ENCODE peak calls at places on chromosomes 7 and 10, in eight cellular contexts. X is GM23338, A is astrocyte, Y is IMR-90, P is upper lobe of right lung, D is hepatocyte, C is psoas muscle, Q is OCI-LY7. K is an unnamed sample.
A peak's percentile ranks its signal among the peaks of the same experiment; 100 is the strongest.

GRCh38 chr7:37410305-37411209 is 38.1 kb downstream of the ELMO1 start:
- DNase-seq in P (no peak), C (no peak), X (no peak), Y (no peak), A (no peak), Q (no peak), D (no peak), K (no peak)

GRCh38 chr10:69089638-69090599 is 2.0 kb downstream of the SRGN start:
- DNase-seq in A (peak; percentile 58), X (no peak), Q (no peak), Y (peak; percentile 54), C (no peak), P (no peak), D (no peak), K (no peak)

GRCh38 chr10:78717200-78717599 is 351.6 kb upstream of the ZMIZ1 start:
- DNase-seq in Q (no peak), A (peak; percentile 85), C (no peak), X (no peak), Y (peak; percentile 73), P (no peak), D (no peak), K (peak; percentile 35)

GRCh38 chr10:71974489-71975011 is 10.4 kb downstream of the CHST3 start:
- DNase-seq in Y (peak; percentile 74), P (no peak), A (peak; percentile 74), Q (no peak), C (peak; percentile 89), D (no peak), X (no peak), K (no peak)

GRCh38 chr10:71234970-71235681 is 22.8 kb downstream of the UNC5B start:
- DNase-seq in Q (no peak), D (peak; percentile 82), A (peak; percentile 89), Y (peak; percentile 49), C (no peak), X (no peak), P (peak; percentile 88), K (peak; percentile 30)

GRCh38 chr7:50336909-50337703 is 32.6 kb downstream of the IKZF1 start:
- DNase-seq in A (no peak), P (no peak), D (no peak), Q (no peak), Y (no peak), X (no peak), C (no peak), K (no peak)

GRCh38 chr7:45203947-45204445 is 46.4 kb downstream of the RAMP3 start:
- DNase-seq in D (peak; percentile 21), C (peak; percentile 20), P (peak; percentile 19), Q (no peak), X (no peak), Y (peak; percentile 51), A (no peak), K (no peak)

GRCh38 chr10:44975487-44976331 is 2.9 kb downstream of the DEPP1 start:
- DNase-seq in A (peak; percentile 76), Y (peak; percentile 76), X (peak; percentile 78), P (no peak), C (peak; percentile 66), Q (no peak), D (peak; percentile 87), K (peak; percentile 87)

GRCh38 chr10:5663692-5664427 is 2.5 kb downstream of the ASB13 start:
- DNase-seq in Q (peak; percentile 41), P (no peak), Y (no peak), A (no peak), C (no peak), X (peak; percentile 69), D (no peak), K (no peak)

GRCh38 chr10:30188101-30188500 is 128.7 kb upstream of the JCAD start:
- DNase-seq in X (no peak), C (no peak), D (no peak), A (no peak), Q (no peak), P (no peak), Y (peak; percentile 38), K (no peak)

GRCh38 chr7:176786-177185 is 15.6 kb upstream of the FAM20C start:
- DNase-seq in Q (no peak), D (no peak), Y (no peak), A (no peak), P (no peak), C (no peak), X (no peak), K (no peak)

GRCh38 chr7:130486114-130486962 is 5.5 kb upstream of the MEST start:
- DNase-seq in D (peak; percentile 74), C (peak; percentile 61), X (peak; percentile 98), Y (no peak), Q (peak; percentile 69), P (peak; percentile 95), A (no peak), K (peak; percentile 95)

GRCh38 chr7:70132802-70133201 is 534.5 kb downstream of the AUTS2 start:
- DNase-seq in X (no peak), Y (no peak), D (no peak), Q (no peak), P (no peak), A (peak; percentile 4), C (no peak), K (no peak)

GRCh38 chr10:114256822-114257221 is 17.8 kb downstream of the VWA2 start:
- DNase-seq in X (no peak), D (no peak), Y (no peak), P (no peak), C (no peak), A (peak; percentile 48), Q (no peak), K (no peak)
- H3K27ac ChIP-seq in X (no peak overlapping the region), D (no peak overlapping the region), Y (no peak overlapping the region), P (no peak overlapping the region), C (no peak overlapping the region), A (no peak overlapping the region), Q (no peak overlapping the region), K (no peak overlapping the region)

GRCh38 chr7:66741706-66742053 is 1.1 kb downstream of the RABGEF1 start:
- DNase-seq in D (peak; percentile 22), X (no peak), Y (peak; percentile 35), A (peak; percentile 33), P (no peak), C (no peak), Q (no peak), K (peak; percentile 51)
- H3K4me1 ChIP-seq in D (peaks cover 11% of the 10 kb centered on the region), X (peaks cover 7% of the 10 kb centered on the region), Y (peaks cover 2% of the 10 kb centered on the region), A (peaks cover 10% of the 10 kb centered on the region), P (peaks cover 14% of the 10 kb centered on the region), C (peaks cover 15% of the 10 kb centered on the region), Q (peaks cover 31% of the 10 kb centered on the region), K (peaks cover 44% of the 10 kb centered on the region)

GRCh38 chr10:96720422-96721206 is at the start of gene PIK3AP1:
- DNase-seq in D (peak; percentile 57), C (peak; percentile 70), Q (peak; percentile 96), Y (no peak), A (no peak), P (peak; percentile 88), X (peak; percentile 75), K (peak; percentile 73)
- H3K27ac ChIP-seq in D (no peak within 1 kb of the TSS), C (no peak within 1 kb of the TSS), Q (peak within 1 kb of the TSS; percentile 91), Y (no peak within 1 kb of the TSS), A (no peak within 1 kb of the TSS), P (peak within 1 kb of the TSS; percentile 66), X (no peak within 1 kb of the TSS), K (peak within 1 kb of the TSS; percentile 74)

GRCh38 chr10:119209736-119210355 is 2.5 kb downstream of the GRK5 start:
- DNase-seq in P (no peak), Y (peak; percentile 37), X (no peak), A (no peak), Q (no peak), D (no peak), C (no peak), K (no peak)

GRCh38 chr10:119209050-119209735 is 1.8 kb downstream of the GRK5 start:
- DNase-seq in Q (peak; percentile 64), A (peak; percentile 39), D (peak; percentile 78), X (peak; percentile 90), C (peak; percentile 73), Y (peak; percentile 80), P (peak; percentile 69), K (peak; percentile 65)

GRCh38 chr10:119207713-119208552 is 562 bp downstream of the GRK5 start:
- DNase-seq in Q (peak; percentile 51), C (peak; percentile 64), P (peak; percentile 75), D (peak; percentile 73), X (peak; percentile 54), Y (peak; percentile 62), A (peak; percentile 51), K (peak; percentile 29)

GRCh38 chr10:119207367-119207668 is at the start of gene GRK5:
- DNase-seq in Q (peak; percentile 98), A (peak; percentile 90), Y (peak; percentile 98), C (peak; percentile 96), P (peak; percentile 97), D (peak; percentile 99), X (peak; percentile 94), K (peak; percentile 94)

GRCh38 chr10:119208553-119208940 is 1.2 kb downstream of the GRK5 start:
- DNase-seq in Q (peak; percentile 30), C (no peak), Y (no peak), X (no peak), D (no peak), P (no peak), A (no peak), K (no peak)
- H3K4me1 ChIP-seq in Q (peaks cover 28% of the 10 kb centered on the region), C (no peaks in the 10 kb centered on the region), Y (peaks cover 14% of the 10 kb centered on the region), X (peaks cover 45% of the 10 kb centered on the region), D (peaks cover 36% of the 10 kb centered on the region), P (peaks cover 43% of the 10 kb centered on the region), A (peaks cover 44% of the 10 kb centered on the region), K (peaks cover 19% of the 10 kb centered on the region)

DNA sequence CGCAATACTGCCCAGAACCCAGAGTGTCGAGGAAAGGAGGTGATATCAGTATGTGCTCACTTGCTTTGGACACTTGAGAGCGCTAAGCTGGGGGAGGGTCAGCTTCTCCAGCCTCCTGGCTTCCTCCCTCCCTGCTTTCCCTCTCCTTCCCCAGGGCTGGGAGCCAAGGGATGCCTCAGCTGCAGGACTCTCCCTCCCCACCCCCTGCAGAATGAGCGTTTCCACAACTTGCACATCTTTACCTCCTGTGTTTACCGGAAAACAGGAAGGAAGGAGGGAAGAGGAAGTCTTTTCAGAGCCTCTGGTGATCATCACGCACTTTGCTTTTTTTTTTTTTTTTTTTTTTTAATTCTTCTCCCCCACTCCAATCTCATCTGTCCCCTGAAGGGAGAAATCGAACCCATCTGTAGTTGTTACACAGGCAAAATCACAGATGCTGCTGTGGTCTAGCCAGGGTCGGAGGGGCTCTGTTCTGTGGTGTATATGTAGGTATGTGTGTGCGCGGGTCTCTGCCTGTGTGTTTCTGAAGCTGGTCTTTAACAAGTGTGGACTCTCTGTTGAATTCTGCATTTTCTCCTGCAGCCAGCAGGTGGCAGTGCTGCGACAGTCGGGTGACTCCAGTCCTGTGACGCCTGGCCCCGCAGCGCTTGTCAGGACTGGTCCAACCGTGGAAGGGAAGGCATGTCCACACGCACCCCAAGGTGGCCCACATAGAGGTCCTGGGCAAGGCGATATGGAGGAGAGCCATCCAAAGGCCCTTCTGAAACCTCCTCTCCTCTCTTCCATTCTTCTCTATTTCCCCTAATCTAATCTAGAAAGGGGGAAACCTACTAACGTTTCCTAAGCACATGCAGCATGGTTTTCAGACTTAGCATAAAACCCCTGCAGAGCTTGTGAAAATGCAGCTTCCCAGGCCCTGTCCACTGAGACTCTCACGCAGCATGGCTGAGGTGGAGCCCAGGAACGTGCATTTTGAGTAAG is 257.6 kb downstream of the PLXNA4 start:
- DNase-seq in A (peak; percentile 65), X (peak; percentile 90), C (peak; percentile 92), Y (peak; percentile 72), Q (peak; percentile 74), P (peak; percentile 90), D (peak; percentile 90), K (peak; percentile 85)
- H3K27ac ChIP-seq in A (no peak overlapping the region), X (no peak overlapping the region), C (no peak overlapping the region), Y (no peak overlapping the region), Q (no peak overlapping the region), P (no peak overlapping the region), D (no peak overlapping the region), K (no peak overlapping the region)

K was measured in body of pancreas.